ENCODE peak calls at places on chromosomes 3 and 15, in eight cellular contexts. H is left ventricle myocardium inferior, V is psoas muscle, N is tibial artery, R is OCI-LY7, P is GM23248, T is colonic mucosa, C is iPS DF 6.9. B is an unnamed sample.

GRCh38 chr15:42679285-42680141 is 57.4 kb downstream of the CDAN1 start:
- DNase-seq in H (no peak), V (no peak), N (no peak), R (no peak), P (no peak), T (no peak), C (no peak), B (no peak)

GRCh38 chr3:30269751-30270445 is 336.5 kb upstream of the TGFBR2 start:
- DNase-seq in H (no peak), V (no peak), N (no peak), R (peak; percentile 32), P (no peak), T (no peak), C (no peak), B (no peak)

GRCh38 chr3:123383101-123384053 is 65.5 kb downstream of the ADCY5 start:
- DNase-seq in H (peak; percentile 77), V (no peak), N (no peak), R (no peak), P (peak; percentile 47), T (no peak), C (no peak), B (peak; percentile 87)

GRCh38 chr3:98329392-98330124 is 24.1 kb upstream of the OR5K4 start:
- DNase-seq in H (peak; percentile 12), V (peak; percentile 18), N (no peak), R (peak; percentile 56), P (peak; percentile 73), T (peak; percentile 20), C (no peak), B (peak; percentile 52)

GRCh38 chr3:122893282-122893681 is 98.4 kb downstream of the SLC49A4 start:
- DNase-seq in H (no peak), V (no peak), N (no peak), R (no peak), P (no peak), T (no peak), C (no peak), B (no peak)

GRCh38 chr3:159711560-159712333 is 276.9 kb upstream of the IL12A start:
- DNase-seq in H (peak; percentile 22), V (no peak), N (peak; percentile 21), R (no peak), P (peak; percentile 94), T (no peak), C (no peak), B (peak; percentile 53)

GRCh38 chr3:32303051-32303786 is 64.7 kb downstream of the CMTM8 start:
- DNase-seq in H (no peak), V (no peak), N (no peak), R (no peak), P (no peak), T (no peak), C (no peak), B (no peak)

GRCh38 chr3:68878322-68878721 is 54.0 kb downstream of the TAFA4 start:
- DNase-seq in H (no peak), V (no peak), N (no peak), R (peak; percentile 16), P (peak; percentile 48), T (no peak), C (no peak), B (no peak)

GRCh38 chr3:184154909-184155643 is at the start of gene DVL3:
- DNase-seq in H (peak; percentile 78), V (peak; percentile 90), N (peak; percentile 68), R (peak; percentile 74), P (peak; percentile 75), T (peak; percentile 61), C (no peak), B (peak; percentile 90)

GRCh38 chr3:129837057-129837631 is 56.4 kb downstream of the TMCC1 start:
- DNase-seq in H (no peak), V (no peak), N (no peak), R (no peak), P (peak; percentile 6), T (no peak), C (no peak), B (no peak)

GRCh38 chr3:100682056-100682853 is 27.0 kb upstream of the TFG start:
- DNase-seq in H (peak; percentile 28), V (peak; percentile 61), N (no peak), R (no peak), P (peak; percentile 16), T (no peak), C (no peak), B (peak; percentile 73)

GRCh38 chr15:38696120-38696727 is 131.6 kb upstream of the RASGRP1 start:
- DNase-seq in H (no peak), V (no peak), N (no peak), R (no peak), P (peak; percentile 73), T (no peak), C (no peak), B (no peak)

GRCh38 chr3:176296066-176296597 is 901.1 kb downstream of the TBL1XR1 start:
- DNase-seq in H (no peak), V (no peak), N (no peak), R (no peak), P (peak; percentile 29), T (no peak), C (no peak), B (no peak)

GRCh38 chr15:62544446-62544845 is 379.4 kb upstream of the C2CD4B start:
- DNase-seq in H (no peak), V (no peak), N (no peak), R (no peak), P (no peak), T (no peak), C (no peak), B (no peak)

GRCh38 chr15:62545392-62546227 is 380.5 kb upstream of the C2CD4B start:
- DNase-seq in H (no peak), V (peak; percentile 74), N (peak; percentile 62), R (no peak), P (peak; percentile 58), T (peak; percentile 59), C (no peak), B (peak; percentile 77)

GRCh38 chr15:62549345-62549970 is 384.4 kb upstream of the C2CD4B start:
- DNase-seq in H (no peak), V (no peak), N (no peak), R (peak; percentile 53), P (peak; percentile 36), T (no peak), C (no peak), B (no peak)

GRCh38 chr15:62547584-62547983 is 382.5 kb upstream of the C2CD4B start:
- DNase-seq in H (no peak), V (peak; percentile 64), N (peak; percentile 60), R (no peak), P (no peak), T (no peak), C (no peak), B (peak; percentile 72)
- H3K27ac ChIP-seq in H (peak overlapping the region; percentile 84), V (peak overlapping the region; percentile 78), N (peak overlapping the region; percentile 64), R (no peak overlapping the region), P (no peak overlapping the region), T (no peak overlapping the region), C (no peak overlapping the region), B (no peak overlapping the region)

DNA sequence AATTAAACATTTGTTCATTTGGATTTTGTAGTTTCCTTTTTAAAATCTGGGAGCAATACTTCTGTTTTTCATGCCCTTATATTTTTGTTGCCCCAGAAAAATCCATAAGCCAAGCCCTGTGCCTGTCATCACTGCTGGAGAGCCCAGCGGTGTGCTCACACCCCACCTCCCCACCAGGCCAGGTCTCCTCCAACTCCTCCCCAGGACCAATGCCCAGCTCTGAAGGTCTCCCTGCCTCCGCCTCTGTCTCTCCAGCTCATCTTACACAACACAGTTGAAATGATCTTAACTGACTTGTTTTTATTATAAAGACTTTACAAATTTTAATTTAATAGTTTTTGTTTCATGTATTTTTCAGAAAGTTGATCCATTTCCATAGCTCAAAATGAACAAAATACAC is 66.4 kb downstream of the RHCG start:
- DNase-seq in H (no peak), V (no peak), N (no peak), R (no peak), P (no peak), T (no peak), C (no peak), B (no peak)
- H3K4me3 ChIP-seq in H (peak overlapping the region; percentile 63), V (peak overlapping the region; percentile 65), N (no peak overlapping the region), R (peak overlapping the region; percentile 64), P (no peak overlapping the region), T (no peak overlapping the region), C (no peak overlapping the region), B (no peak overlapping the region)

GRCh38 chr15:91061997-91062396 is 38.1 kb upstream of the SV2B start:
- DNase-seq in H (no peak), V (no peak), N (no peak), R (no peak), P (no peak), T (no peak), C (no peak), B (no peak)
- H3K27ac ChIP-seq in H (no peak overlapping the region), V (no peak overlapping the region), N (no peak overlapping the region), R (no peak overlapping the region), P (no peak overlapping the region), T (no peak overlapping the region), C (no peak overlapping the region), B (no peak overlapping the region)

DNA sequence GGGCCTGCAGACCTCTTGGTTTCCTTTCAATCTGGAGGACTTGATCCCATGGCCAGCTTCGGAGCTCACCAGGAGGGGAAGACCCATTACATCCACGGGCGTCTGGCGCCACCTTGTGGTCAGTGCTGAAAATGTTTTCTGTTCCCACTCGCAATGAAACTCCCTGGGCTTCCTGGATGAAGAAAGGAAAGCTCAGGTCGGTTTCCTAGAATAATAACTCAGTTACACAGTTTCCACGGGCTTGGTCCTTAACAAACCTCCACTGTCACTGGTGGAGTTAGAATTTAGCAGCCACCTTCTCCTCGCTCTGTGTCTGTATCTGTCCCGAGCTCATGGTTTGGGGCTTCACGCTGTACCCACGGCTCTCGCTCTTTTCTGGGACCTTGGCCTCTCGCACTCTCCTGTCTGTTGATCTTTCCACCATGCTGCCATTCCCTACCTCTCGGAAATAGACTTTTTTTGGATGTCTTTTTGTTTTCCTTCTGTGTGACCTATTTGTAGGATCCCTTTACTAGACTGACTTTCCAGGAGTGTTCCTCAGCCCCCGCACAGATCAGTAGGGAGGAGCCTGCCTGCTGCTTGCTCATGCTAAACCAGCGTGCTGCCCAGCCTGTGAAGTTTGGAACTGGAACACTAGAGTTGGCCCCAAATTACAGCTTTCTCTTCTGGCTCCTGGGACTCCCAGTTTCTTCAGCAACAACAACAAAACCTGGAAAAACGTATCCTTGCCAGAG is 56.3 kb downstream of the IL20RB start:
- DNase-seq in H (peak; percentile 88), V (peak; percentile 93), N (peak; percentile 93), R (peak; percentile 84), P (peak; percentile 91), T (peak; percentile 95), C (peak; percentile 80), B (peak; percentile 95)
- H3K4me3 ChIP-seq in H (peak overlapping the region; percentile 64), V (peak overlapping the region; percentile 57), N (peak overlapping the region; percentile 47), R (no peak overlapping the region), P (peak overlapping the region; percentile 79), T (peak overlapping the region; percentile 42), C (no peak overlapping the region), B (peak overlapping the region; percentile 82)

DNA sequence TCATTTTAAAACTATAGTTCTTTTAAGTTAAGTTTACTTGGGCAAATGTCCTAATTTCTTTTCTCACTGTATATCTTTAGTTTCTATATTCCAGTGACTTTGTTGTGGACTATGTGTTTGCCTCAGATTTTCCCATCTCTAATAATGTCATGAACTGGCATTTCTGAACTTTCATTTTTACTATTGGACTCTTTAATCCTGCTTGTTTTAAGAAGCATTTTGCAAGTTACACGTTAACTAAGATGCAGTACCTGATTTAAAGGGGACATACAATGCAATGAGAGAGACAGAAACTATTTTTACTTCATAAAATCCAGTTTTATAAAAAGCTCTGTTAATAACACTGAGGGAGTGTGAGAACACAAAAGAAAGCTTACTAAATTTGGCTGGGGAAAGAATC is 58.6 kb upstream of the PHLDB2 start:
- DNase-seq in H (no peak), V (no peak), N (no peak), R (no peak), P (peak; percentile 14), T (no peak), C (no peak), B (no peak)
- H3K27ac ChIP-seq in H (peak overlapping the region; percentile 79), V (no peak overlapping the region), N (peak overlapping the region; percentile 77), R (no peak overlapping the region), P (peak overlapping the region; percentile 99), T (no peak overlapping the region), C (no peak overlapping the region), B (no peak overlapping the region)

GRCh38 chr3:50359760-50360110 is 414 bp upstream of the TMEM115 start:
- DNase-seq in H (no peak), V (no peak), N (no peak), R (no peak), P (no peak), T (no peak), C (no peak), B (no peak)
- H3K4me3 ChIP-seq in H (peak overlapping the region; percentile 88), V (peak overlapping the region; percentile 82), N (peak overlapping the region; percentile 87), R (peak overlapping the region; percentile 76), P (peak overlapping the region; percentile 75), T (peak overlapping the region; percentile 89), C (peak overlapping the region; percentile 17), B (no peak overlapping the region)

B was measured in right cardiac atrium.